ENCODE peak calls at places on chromosome 16, in four cellular contexts. U, R, V and O are unnamed samples.
A peak's percentile ranks its signal among the peaks of the same experiment; 100 is the strongest.

GRCh38 chr16:46775214-46775613 is 27.1 kb upstream of the MYLK3 start:
- DNase-seq in V (no peak), R (no peak), U (no peak), O (no peak)

GRCh38 chr16:77922355-77922754 is 100.0 kb upstream of the CLEC3A start:
- DNase-seq in R (no peak), U (no peak), V (no peak), O (no peak)

GRCh38 chr16:1534021-1535020 is 855 bp downstream of the TMEM204 start:
- DNase-seq in R (no peak), V (no peak), U (no peak), O (no peak)

GRCh38 chr16:50534958-50535357 is 13.2 kb upstream of the NKD1 start:
- DNase-seq in V (no peak), R (no peak), U (no peak), O (no peak)

GRCh38 chr16:88131256-88131655 is 180.0 kb downstream of the BANP start:
- DNase-seq in R (no peak), V (no peak), U (no peak), O (no peak)

GRCh38 chr16:87056083-87056482 is 261.1 kb downstream of the C16orf95 start:
- DNase-seq in R (no peak), V (no peak), U (no peak), O (no peak)

GRCh38 chr16:3760518-3760917 is 43.2 kb upstream of the TRAP1 start:
- DNase-seq in V (no peak), U (no peak), R (no peak), O (no peak)

GRCh38 chr16:3755249-3755648 is 37.9 kb upstream of the TRAP1 start:
- DNase-seq in U (no peak), R (no peak), V (no peak), O (no peak)

GRCh38 chr16:89921699-89922476 is 1.3 kb upstream of the TUBB3 start:
- DNase-seq in V (peak; percentile 47), R (peak; percentile 57), U (no peak), O (no peak)

GRCh38 chr16:89922477-89922883 is 662 bp upstream of the TUBB3 start:
- DNase-seq in R (peak; percentile 47), V (peak; percentile 61), U (no peak), O (peak; percentile 15)

GRCh38 chr16:3190949-3191353 is 2.9 kb downstream of the OR1F1 start:
- DNase-seq in R (no peak), V (no peak), U (no peak), O (no peak)

GRCh38 chr16:11743308-11744074 is 834 bp upstream of the TXNDC11 start:
- DNase-seq in V (peak; percentile 39), U (peak; percentile 47), R (no peak), O (peak; percentile 5)

GRCh38 chr16:4798456-4798855 is 3.3 kb downstream of the SMIM22 start:
- DNase-seq in V (no peak), U (no peak), R (no peak), O (no peak)

GRCh38 chr16:78402797-78403196 is 303.3 kb downstream of the WWOX start:
- DNase-seq in U (no peak), V (no peak), R (no peak), O (no peak)

GRCh38 chr16:84818989-84819643 is 669 bp upstream of the CRISPLD2 start:
- DNase-seq in U (no peak), R (no peak), V (no peak), O (no peak)

GRCh38 chr16:49755291-49755611 is 100.7 kb downstream of the ZNF423 start:
- DNase-seq in R (no peak), U (peak; percentile 33), V (no peak), O (no peak)

GRCh38 chr16:58692450-58692849 is 7.9 kb upstream of the SLC38A7 start:
- DNase-seq in U (no peak), R (no peak), V (no peak), O (no peak)

GRCh38 chr16:27761816-27762215 is 211.9 kb downstream of the KATNIP start:
- DNase-seq in V (no peak), R (no peak), U (no peak), O (no peak)

GRCh38 chr16:86048221-86048620 is 149.3 kb downstream of the IRF8 start:
- DNase-seq in U (no peak), V (no peak), R (no peak), O (no peak)

GRCh38 chr16:11052080-11052808 is 107.9 kb downstream of the CLEC16A start:
- DNase-seq in R (no peak), V (peak; percentile 92), U (no peak), O (no peak)

GRCh38 chr16:11632455-11632921 is 35.8 kb upstream of the SNN start:
- DNase-seq in U (peak; percentile 54), V (no peak), R (no peak), O (peak; percentile 28)

GRCh38 chr16:18788828-18789514 is 1.2 kb downstream of the RPS15A start:
- DNase-seq in U (no peak), V (no peak), R (no peak), O (no peak)

GRCh38 chr16:1678500-1679098 is 520 bp downstream of the JPT2 start:
- DNase-seq in R (peak; percentile 27), V (peak; percentile 42), U (peak; percentile 33), O (peak; percentile 52)

GRCh38 chr16:15606521-15607220 is 36.3 kb downstream of the MARF1 start:
- DNase-seq in U (no peak), V (no peak), R (no peak), O (no peak)

GRCh38 chr16:85536073-85536410 is 77.1 kb upstream of the GSE1 start:
- DNase-seq in R (no peak), U (no peak), V (no peak), O (no peak)

GRCh38 chr16:66587881-66588600 is 8.8 kb downstream of the CMTM2 start:
- DNase-seq in V (no peak), U (no peak), R (no peak), O (no peak)

GRCh38 chr16:79691001-79691400 is 90.5 kb upstream of the MAF start:
- DNase-seq in R (no peak), V (no peak), U (no peak), O (no peak)

GRCh38 chr16:56684926-56685590 is 2.8 kb downstream of the MT1X start:
- DNase-seq in V (no peak), R (no peak), U (no peak), O (no peak)

GRCh38 chr16:55021595-55022475 is 91.2 kb downstream of the IRX5 start:
- DNase-seq in U (no peak), V (no peak), R (no peak), O (no peak)

GRCh38 chr16:83365166-83365565 is 442.6 kb upstream of the HSBP1 start:
- DNase-seq in U (no peak), R (no peak), V (no peak), O (no peak)

GRCh38 chr16:88602091-88602490 is 31.9 kb downstream of the ZC3H18 start:
- DNase-seq in R (no peak), V (no peak), U (no peak), O (no peak)